ENCODE peak calls at places on chromosomes 13 and 19, in nine cellular contexts. U is SK-N-SH; S is spleen; A is CD4-positive, alpha-beta memory T cell; Y is neuronal stem cell; L is tibial artery; X is BJ; F is CD8-positive, alpha-beta memory T cell; Q is astrocyte. P is an unnamed sample.

GRCh38 chr13:44048326-44048725 is 168.6 kb downstream of the LACC1 start:
- DNase-seq in S (no peak), L (no peak), U (no peak), X (no peak), Q (no peak), Y (no peak), A (no peak), F (no peak), P (no peak)

GRCh38 chr13:64551755-64552154 is 2678.4 kb downstream of the PCDH9 start:
- DNase-seq in F (no peak), S (no peak), U (no peak), X (peak; percentile 19), L (no peak), A (no peak), Q (peak; percentile 79), Y (no peak), P (peak; percentile 89)

GRCh38 chr13:28505543-28506135 is 10.7 kb upstream of the FLT1 start:
- DNase-seq in X (no peak), U (no peak), A (no peak), L (no peak), Y (no peak), F (peak; percentile 48), Q (no peak), S (peak; percentile 16), P (no peak)

GRCh38 chr13:73754727-73755292 is 379.4 kb downstream of the KLF12 start:
- DNase-seq in A (peak; percentile 56), X (no peak), Q (peak; percentile 36), F (peak; percentile 62), S (no peak), L (no peak), Y (peak; percentile 59), U (peak; percentile 30), P (peak; percentile 70)

GRCh38 chr19:55041627-55042343 is 3.7 kb upstream of the GP6 start:
- DNase-seq in A (peak; percentile 31), U (no peak), L (no peak), F (peak; percentile 37), X (no peak), Q (no peak), Y (no peak), S (no peak), P (no peak)

GRCh38 chr13:100550433-100550832 is 38.2 kb downstream of the GGACT start:
- DNase-seq in S (no peak), Q (peak; percentile 72), U (no peak), Y (no peak), F (no peak), A (no peak), X (peak; percentile 69), L (no peak), P (peak; percentile 71)

GRCh38 chr13:52786747-52787146 is 47.1 kb upstream of the CNMD start:
- DNase-seq in X (no peak), A (no peak), Q (no peak), Y (no peak), S (no peak), U (no peak), L (no peak), F (no peak), P (no peak)

GRCh38 chr13:42644841-42645240 is 70.9 kb downstream of the TNFSF11 start:
- DNase-seq in L (no peak), U (no peak), Q (no peak), F (no peak), X (no peak), A (no peak), S (no peak), Y (no peak), P (no peak)

GRCh38 chr13:61463027-61463426 is 47.4 kb upstream of the PCDH20 start:
- DNase-seq in A (no peak), Q (no peak), U (no peak), Y (no peak), S (no peak), L (no peak), X (no peak), F (no peak), P (no peak)

GRCh38 chr19:467554-467953 is 6.7 kb upstream of the SHC2 start:
- DNase-seq in A (no peak), L (no peak), Q (no peak), S (no peak), F (no peak), U (no peak), X (no peak), Y (no peak), P (no peak)

GRCh38 chr13:84339456-84339855 is 457.2 kb upstream of the SLITRK1 start:
- DNase-seq in A (no peak), Y (no peak), Q (no peak), U (no peak), S (no peak), X (no peak), L (no peak), F (no peak), P (no peak)

GRCh38 chr13:79481685-79482052 is 714 bp downstream of the NDFIP2 start:
- DNase-seq in Y (no peak), U (peak; percentile 9), A (peak; percentile 20), L (no peak), X (no peak), F (peak; percentile 26), S (no peak), Q (no peak), P (peak; percentile 9)

GRCh38 chr13:97719759-97720158 is 233.7 kb upstream of the IPO5 start:
- DNase-seq in A (no peak), U (no peak), Q (no peak), F (no peak), S (no peak), Y (no peak), X (no peak), L (no peak), P (peak; percentile 32)

GRCh38 chr19:31676271-31677004 is 327.2 kb upstream of the TSHZ3 start:
- DNase-seq in X (no peak), S (no peak), L (no peak), A (no peak), F (no peak), Q (peak; percentile 25), U (peak; percentile 48), Y (no peak), P (peak; percentile 1)

GRCh38 chr13:26498524-26499208 is 58.8 kb upstream of the WASF3 start:
- DNase-seq in Q (peak; percentile 22), Y (no peak), F (no peak), U (no peak), S (no peak), L (no peak), A (no peak), X (no peak), P (peak; percentile 47)

GRCh38 chr13:110306340-110306959 is 507 bp downstream of the COL4A1 start:
- DNase-seq in L (no peak), U (peak; percentile 64), S (no peak), A (no peak), Y (no peak), Q (no peak), F (no peak), X (no peak), P (peak; percentile 51)

GRCh38 chr19:49469828-49470614 is 4.0 kb upstream of the FLT3LG start:
- DNase-seq in L (no peak), A (peak; percentile 78), S (peak; percentile 94), U (no peak), X (no peak), F (peak; percentile 88), Q (no peak), Y (no peak), P (no peak)

GRCh38 chr13:34765446-34766180 is 176.5 kb upstream of the NBEA start:
- DNase-seq in X (no peak), S (no peak), L (no peak), Y (no peak), Q (no peak), F (no peak), A (no peak), U (no peak), P (no peak)

GRCh38 chr19:13055213-13056051 is 47.2 kb downstream of the LYL1 start:
- DNase-seq in F (no peak), U (peak; percentile 89), X (peak; percentile 89), S (no peak), Q (peak; percentile 92), L (peak; percentile 86), Y (no peak), A (no peak), P (peak; percentile 86)
- H3K4me3 ChIP-seq in F (no peak overlapping the region), U (peak overlapping the region; percentile 27), X (peak overlapping the region; percentile 17), S (no peak overlapping the region), Q (peak overlapping the region; percentile 45), L (peak overlapping the region; percentile 24), Y (no peak overlapping the region), A (no peak overlapping the region), P (peak overlapping the region; percentile 16)

GRCh38 chr19:15225797-15226196 is 6.5 kb downstream of the EPHX3 start:
- DNase-seq in S (no peak), F (no peak), X (no peak), U (peak; percentile 28), Y (no peak), L (no peak), Q (no peak), A (no peak), P (no peak)
- H3K4me3 ChIP-seq in S (no peak overlapping the region), F (no peak overlapping the region), X (no peak overlapping the region), U (no peak overlapping the region), Y (no peak overlapping the region), L (no peak overlapping the region), Q (no peak overlapping the region), A (no peak overlapping the region), P (no peak overlapping the region)

GRCh38 chr13:114199961-114200672 is 21.1 kb downstream of the CFAP97D2 start:
- DNase-seq in Q (no peak), A (no peak), U (no peak), S (no peak), X (no peak), F (no peak), L (no peak), Y (no peak), P (no peak)
- H3K4me3 ChIP-seq in Q (no peak overlapping the region), A (no peak overlapping the region), U (no peak overlapping the region), S (no peak overlapping the region), X (peak overlapping the region; percentile 21), F (no peak overlapping the region), L (no peak overlapping the region), Y (no peak overlapping the region), P (no peak overlapping the region)

GRCh38 chr19:11797491-11797890 is 832 bp upstream of the ZNF491 start:
- DNase-seq in Q (peak; percentile 49), F (peak; percentile 80), Y (peak; percentile 72), S (peak; percentile 87), U (peak; percentile 86), L (peak; percentile 80), X (peak; percentile 33), A (peak; percentile 78), P (peak; percentile 90)
- H3K4me3 ChIP-seq in Q (no peak overlapping the region), F (no peak overlapping the region), Y (peak overlapping the region; percentile 81), S (no peak overlapping the region), U (no peak overlapping the region), L (peak overlapping the region; percentile 65), X (no peak overlapping the region), A (peak overlapping the region; percentile 58), P (no peak overlapping the region)

GRCh38 chr19:50639121-50640112 is at the start of gene SYT3:
- DNase-seq in A (peak; percentile 23), L (no peak), Q (no peak), U (peak; percentile 95), S (peak; percentile 79), Y (peak; percentile 66), X (no peak), F (peak; percentile 42), P (peak; percentile 16)
- H3K4me3 ChIP-seq in A (no peak within 1 kb of the TSS), L (peak within 1 kb of the TSS; percentile 18), Q (peak within 1 kb of the TSS; percentile 42), U (peak within 1 kb of the TSS; percentile 65), S (peak within 1 kb of the TSS; percentile 21), Y (peak within 1 kb of the TSS; percentile 50), X (peak within 1 kb of the TSS; percentile 51), F (no peak within 1 kb of the TSS), P (peak within 1 kb of the TSS; percentile 29)

P was measured in fibroblast of mammary gland.